ENCODE peak calls at places on chromosome 16, in eight cellular contexts. X is A549, R is tibial nerve, F is pancreas, Z is cardiac muscle cell, I is PC-3, U is tibial artery, L is PC-9. S is an unnamed sample. For H3K9me3, the result is how much of the 10 kb centered on the place peaks cover.

GRCh38 chr16:87733190-87733589 is 32.6 kb downstream of the KLHDC4 start:
- DNase-seq in X (no peak), R (no peak), F (no peak), Z (no peak), I (no peak), U (no peak), L (no peak), S (no peak)

GRCh38 chr16:17031484-17032268 is 439.1 kb downstream of the XYLT1 start:
- DNase-seq in X (no peak), R (no peak), F (no peak), Z (no peak), I (no peak), U (no peak), L (no peak), S (no peak)

GRCh38 chr16:15396948-15397594 is 1.5 kb downstream of the MPV17L start:
- DNase-seq in X (no peak), R (no peak), F (peak), Z (no peak), I (no peak), U (no peak), L (no peak), S (no peak)

GRCh38 chr16:12613131-12613991 is 190.3 kb downstream of the CPPED1 start:
- DNase-seq in X (peak), R (no peak), F (no peak), Z (no peak), I (peak), U (no peak), L (peak), S (no peak)

GRCh38 chr16:86396918-86397317 is 113.4 kb upstream of the FOXF1 start:
- DNase-seq in X (no peak), R (no peak), F (no peak), Z (no peak), I (peak), U (no peak), L (no peak), S (no peak)

GRCh38 chr16:89096768-89097527 is 3.3 kb downstream of the ACSF3 start:
- DNase-seq in X (no peak), R (no peak), F (no peak), Z (no peak), I (no peak), U (no peak), L (no peak), S (no peak)

GRCh38 chr16:22711847-22712246 is 102.1 kb upstream of the HS3ST2 start:
- DNase-seq in X (no peak), R (no peak), F (no peak), Z (no peak), I (no peak), U (no peak), L (no peak), S (no peak)

GRCh38 chr16:20674684-20675487 is 22.6 kb downstream of the ACSM1 start:
- DNase-seq in X (no peak), R (no peak), F (peak), Z (no peak), I (no peak), U (no peak), L (peak), S (no peak)

GRCh38 chr16:89142474-89143197 is 28.9 kb upstream of the CDH15 start:
- DNase-seq in X (no peak), R (no peak), F (no peak), Z (no peak), I (no peak), U (no peak), L (no peak), S (no peak)

GRCh38 chr16:88413631-88414030 is 30.9 kb downstream of the ZNF469 start:
- DNase-seq in X (no peak), R (no peak), F (no peak), Z (no peak), I (no peak), U (no peak), L (no peak), S (no peak)

GRCh38 chr16:57473906-57474305 is 11.4 kb downstream of the POLR2C start:
- DNase-seq in X (no peak), R (no peak), F (no peak), Z (no peak), I (no peak), U (no peak), L (no peak), S (no peak)

GRCh38 chr16:73697336-73697735 is 599.3 kb upstream of the PSMD7 start:
- DNase-seq in X (no peak), R (no peak), F (no peak), Z (no peak), I (no peak), U (no peak), L (no peak), S (no peak)

GRCh38 chr16:49827806-49828428 is 28.0 kb downstream of the ZNF423 start:
- DNase-seq in X (no peak), R (peak), F (no peak), Z (no peak), I (no peak), U (peak), L (no peak), S (no peak)

GRCh38 chr16:706189-707061 is 824 bp upstream of the FBXL16 start:
- DNase-seq in X (no peak), R (no peak), F (no peak), Z (no peak), I (no peak), U (no peak), L (no peak), S (no peak)

GRCh38 chr16:50169555-50170096 is 16.5 kb downstream of the TENT4B start:
- DNase-seq in X (no peak), R (no peak), F (no peak), Z (peak), I (no peak), U (no peak), L (no peak), S (no peak)

GRCh38 chr16:52573365-52574104 is 26.6 kb upstream of the TOX3 start:
- DNase-seq in X (peak), R (no peak), F (peak), Z (no peak), I (no peak), U (no peak), L (no peak), S (no peak)

GRCh38 chr16:50021509-50021908 is 3.5 kb upstream of the CNEP1R1 start:
- DNase-seq in X (peak), R (no peak), F (no peak), Z (peak), I (no peak), U (no peak), L (no peak), S (no peak)

GRCh38 chr16:17359778-17360177 is 111.0 kb downstream of the XYLT1 start:
- DNase-seq in X (no peak), R (no peak), F (no peak), Z (no peak), I (no peak), U (no peak), L (no peak), S (no peak)

GRCh38 chr16:20253825-20254224 is 73.5 kb downstream of the GP2 start:
- DNase-seq in X (no peak), R (no peak), F (no peak), Z (no peak), I (no peak), U (no peak), L (no peak), S (no peak)

GRCh38 chr16:78902291-78902690 is 698.2 kb downstream of the MAF start:
- DNase-seq in X (no peak), R (no peak), F (no peak), Z (no peak), I (no peak), U (no peak), L (no peak), S (no peak)

GRCh38 chr16:30602595-30603277 is 7.5 kb downstream of the ZNF689 start:
- DNase-seq in X (no peak), R (no peak), F (no peak), Z (no peak), I (no peak), U (no peak), L (no peak), S (no peak)

GRCh38 chr16:58684001-58684353 is 593 bp downstream of the SLC38A7 start:
- DNase-seq in X (no peak), R (no peak), F (no peak), Z (no peak), I (peak), U (no peak), L (peak), S (no peak)

GRCh38 chr16:81576696-81577095 is 132.1 kb downstream of the CMIP start:
- DNase-seq in X (no peak), R (no peak), F (no peak), Z (no peak), I (no peak), U (no peak), L (no peak), S (no peak)

GRCh38 chr16:11405331-11406176 is 60.3 kb downstream of the RMI2 start:
- DNase-seq in X (peak), R (no peak), F (peak), Z (peak), I (peak), U (no peak), L (peak), S (no peak)

GRCh38 chr16:66146689-66147330 is 219.7 kb upstream of the CDH5 start:
- DNase-seq in X (no peak), R (no peak), F (no peak), Z (no peak), I (no peak), U (no peak), L (no peak), S (no peak)

GRCh38 chr16:89909777-89910716 is 8.6 kb upstream of the MC1R start:
- DNase-seq in X (peak), R (peak), F (peak), Z (peak), I (peak), U (peak), L (peak), S (peak)

GRCh38 chr16:61074324-61074723 is 961.9 kb downstream of the CDH8 start:
- DNase-seq in X (no peak), R (no peak), F (no peak), Z (no peak), I (no peak), U (no peak), L (no peak), S (no peak)
- H3K9me3 ChIP-seq in X (under half), R (under half), F (under half), Z (under half), I (under half), U (under half), L (under half), S (under half)

GRCh38 chr16:35910409-35910808 is 2451.0 kb downstream of the TP53TG3F start:
- DNase-seq in X (no peak), R (no peak), F (no peak), Z (no peak), I (no peak), U (no peak), L (no peak), S (no peak)

GRCh38 chr16:35909351-35909954 is 2450.0 kb downstream of the TP53TG3F start:
- DNase-seq in X (no peak), R (no peak), F (no peak), Z (no peak), I (no peak), U (no peak), L (no peak), S (no peak)

GRCh38 chr16:35908152-35908551 is 2448.7 kb downstream of the TP53TG3F start:
- DNase-seq in X (no peak), R (no peak), F (no peak), Z (no peak), I (no peak), U (no peak), L (no peak), S (no peak)

GRCh38 chr16:35906440-35906839 is 2447.0 kb downstream of the TP53TG3F start:
- DNase-seq in X (no peak), R (no peak), F (no peak), Z (no peak), I (no peak), U (no peak), L (no peak), S (no peak)

GRCh38 chr16:35908942-35909341 is 2449.5 kb downstream of the TP53TG3F start:
- DNase-seq in X (peak), R (no peak), F (no peak), Z (no peak), I (no peak), U (no peak), L (peak), S (no peak)
- H3K9me3 ChIP-seq in X (under half), R (under half), F (under half), Z (under half), I (under half), U (under half), L (under half), S (under half)

DNA sequence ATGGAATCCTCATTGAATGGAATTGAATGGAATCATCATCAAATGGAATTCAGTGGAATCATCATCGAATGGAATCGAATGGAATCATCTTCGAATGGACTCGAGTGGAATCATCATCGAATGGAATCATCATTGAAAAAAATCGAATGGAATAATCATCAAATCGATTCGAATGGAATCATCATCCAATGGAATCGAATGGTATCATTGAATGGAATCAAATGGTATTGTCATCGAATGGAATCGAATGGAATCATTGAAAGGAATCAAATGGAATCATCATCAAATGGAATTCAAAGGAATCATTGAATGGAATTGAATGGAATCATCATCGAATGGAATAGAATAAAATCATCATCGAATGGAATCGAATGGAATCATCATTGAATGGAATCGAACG is 619.3 kb downstream of the TP53TG3F start:
- DNase-seq in X (no peak), R (no peak), F (no peak), Z (no peak), I (no peak), U (no peak), L (no peak), S (no peak)
- H3K9me3 ChIP-seq in X (under half), R (under half), F (under half), Z (under half), I (under half), U (under half), L (half or more), S (under half)

DNA sequence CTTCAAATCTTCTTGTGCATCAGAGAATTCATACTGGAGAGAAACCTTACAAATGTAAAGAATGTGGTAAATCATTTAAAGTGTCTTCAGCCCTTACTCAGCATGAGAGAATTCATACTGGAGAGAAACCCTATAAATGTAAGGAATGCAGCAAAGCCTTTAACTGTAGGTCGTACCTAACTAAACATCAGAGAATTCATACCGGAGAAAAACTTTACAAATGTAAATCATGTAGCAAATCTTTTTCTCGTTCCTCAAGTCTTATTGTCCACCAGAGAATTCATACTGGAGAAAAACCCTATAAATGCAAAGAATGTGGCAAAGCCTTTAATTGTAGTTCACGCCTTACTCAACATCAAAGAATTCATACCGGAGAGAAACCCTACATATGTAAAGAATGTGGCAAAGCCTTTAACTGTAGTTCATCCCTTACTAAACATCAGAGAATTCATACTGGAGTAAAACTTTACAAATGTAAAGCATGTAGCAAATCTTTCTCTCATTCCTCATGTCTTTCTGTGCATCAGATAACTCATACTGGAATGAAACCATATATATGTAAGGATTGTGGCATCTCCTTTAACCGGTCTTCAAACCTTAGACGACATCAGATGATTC is 118.5 kb upstream of the ZNF267 start:
- DNase-seq in X (peak), R (no peak), F (no peak), Z (no peak), I (no peak), U (no peak), L (no peak), S (no peak)
- H3K9me3 ChIP-seq in X (half or more), R (half or more), F (under half), Z (under half), I (under half), U (half or more), L (half or more), S (half or more)

GRCh38 chr16:35691057-35691456 is 2231.6 kb downstream of the TP53TG3F start:
- DNase-seq in X (no peak), R (no peak), F (no peak), Z (no peak), I (no peak), U (no peak), L (no peak), S (no peak)
- H3K9me3 ChIP-seq in X (under half), R (under half), F (under half), Z (under half), I (under half), U (under half), L (under half), S (under half)

DNA sequence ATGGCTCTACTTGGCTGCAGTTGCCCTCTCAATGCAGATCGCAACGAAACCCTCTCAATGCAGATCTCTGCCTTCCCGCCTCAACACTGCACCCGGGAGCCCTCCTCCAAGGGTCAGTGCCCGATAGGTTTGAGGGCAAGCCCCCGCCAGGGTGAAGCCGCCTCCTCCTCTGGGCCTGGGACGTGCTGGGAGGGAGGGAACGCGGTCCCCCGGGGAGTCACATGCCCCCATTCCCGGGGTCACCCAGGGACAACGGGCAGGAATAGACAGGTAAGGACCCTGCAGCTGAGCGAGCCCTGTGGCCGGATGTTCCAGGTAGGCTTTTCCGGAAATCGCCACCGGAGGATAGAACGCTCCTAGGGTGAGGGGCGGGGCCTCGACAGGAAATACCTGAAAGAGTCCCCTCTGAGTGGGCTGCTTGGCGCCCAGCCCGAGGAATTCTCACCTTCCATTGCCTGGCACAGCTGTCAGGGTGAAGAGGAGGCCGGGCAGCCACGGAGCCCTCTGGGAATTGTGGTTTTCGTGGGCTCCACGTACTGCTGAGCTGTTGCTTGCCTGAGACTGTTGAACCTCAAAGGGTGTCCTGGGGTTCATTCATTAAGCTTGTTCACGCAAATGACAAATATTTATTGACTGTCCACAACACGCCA is 12.8 kb downstream of the ZNF174 start:
- DNase-seq in X (no peak), R (no peak), F (no peak), Z (no peak), I (no peak), U (no peak), L (peak), S (no peak)
- H3K9me3 ChIP-seq in X (half or more), R (half or more), F (under half), Z (under half), I (under half), U (half or more), L (under half), S (under half)

GRCh38 chr16:75175074-75175473 is 26.8 kb downstream of the ZFP1 start:
- DNase-seq in X (no peak), R (no peak), F (no peak), Z (no peak), I (no peak), U (no peak), L (no peak), S (no peak)

GRCh38 chr16:75172578-75172977 is 24.3 kb downstream of the ZFP1 start:
- DNase-seq in X (no peak), R (no peak), F (no peak), Z (no peak), I (no peak), U (no peak), L (no peak), S (no peak)

DNA sequence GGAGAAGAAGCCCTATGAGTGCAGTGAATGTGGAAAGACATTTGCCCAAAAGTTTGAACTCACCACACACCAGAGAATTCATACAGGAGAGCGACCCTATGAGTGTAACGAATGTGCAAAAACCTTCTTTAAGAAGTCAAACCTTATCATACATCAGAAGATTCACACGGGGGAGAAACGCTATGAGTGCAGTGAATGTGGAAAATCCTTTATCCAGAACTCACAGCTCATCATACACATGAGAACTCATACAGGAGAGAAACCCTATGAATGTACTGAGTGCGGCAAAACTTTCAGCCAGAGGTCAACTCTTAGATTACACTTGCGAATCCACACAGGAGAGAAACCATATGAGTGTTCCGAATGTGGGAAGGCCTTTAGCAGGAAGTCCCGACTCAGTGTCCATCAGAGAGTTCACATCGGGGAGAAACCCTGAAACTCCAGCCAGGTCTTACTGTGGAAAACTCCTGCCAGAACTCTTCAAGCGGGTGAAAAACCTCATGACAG is 21.6 kb downstream of the ZFP1 start:
- DNase-seq in X (no peak), R (no peak), F (no peak), Z (no peak), I (no peak), U (no peak), L (no peak), S (no peak)
- H3K9me3 ChIP-seq in X (half or more), R (under half), F (under half), Z (under half), I (under half), U (half or more), L (half or more), S (under half)

GRCh38 chr16:68281368-68282063 is 17.2 kb downstream of the SLC7A6 start:
- DNase-seq in X (no peak), R (no peak), F (no peak), Z (no peak), I (no peak), U (no peak), L (no peak), S (no peak)
- H3K9me3 ChIP-seq in X (under half), R (under half), F (under half), Z (under half), I (under half), U (under half), L (under half), S (under half)

GRCh38 chr16:35302859-35303258 is 1843.4 kb downstream of the TP53TG3F start:
- DNase-seq in X (no peak), R (no peak), F (no peak), Z (no peak), I (no peak), U (no peak), L (no peak), S (no peak)
- H3K9me3 ChIP-seq in X (under half), R (under half), F (under half), Z (under half), I (under half), U (under half), L (under half), S (under half)